ENCODE peak calls at places on chromosomes 6 and 20, in five cellular contexts. One of them, this sample, is unnamed.
A peak's percentile ranks its signal among the peaks of the same experiment; 100 is the strongest.

GRCh38 chr20:33499347-33499746 is 9.5 kb downstream of the CBFA2T2 start:
- DNase-seq in dorsolateral prefrontal cortex: no peak
- DNase-seq in mesendoderm: no peak
- DNase-seq in AG04450: no peak
- DNase-seq in lower lobe of right lung: no peak
- DNase-seq in this sample: no peak

GRCh38 chr20:34334654-34335407 is 28.2 kb upstream of the ITCH start:
- DNase-seq in dorsolateral prefrontal cortex: peak; percentile 90
- DNase-seq in mesendoderm: no peak
- DNase-seq in AG04450: no peak
- DNase-seq in lower lobe of right lung: no peak
- DNase-seq in this sample: no peak

GRCh38 chr6:37365791-37366190 is 12.0 kb downstream of the RNF8 start:
- DNase-seq in dorsolateral prefrontal cortex: no peak
- DNase-seq in mesendoderm: no peak
- DNase-seq in AG04450: no peak
- DNase-seq in lower lobe of right lung: no peak
- DNase-seq in this sample: no peak

GRCh38 chr20:41509801-41510200 is 108.4 kb downstream of the CHD6 start:
- DNase-seq in dorsolateral prefrontal cortex: no peak
- DNase-seq in mesendoderm: peak; percentile 18
- DNase-seq in AG04450: no peak
- DNase-seq in lower lobe of right lung: no peak
- DNase-seq in this sample: no peak

GRCh38 chr6:26388441-26388840 is 5.5 kb downstream of the BTN2A2 start:
- DNase-seq in dorsolateral prefrontal cortex: no peak
- DNase-seq in mesendoderm: no peak
- DNase-seq in AG04450: no peak
- DNase-seq in lower lobe of right lung: no peak
- DNase-seq in this sample: no peak

GRCh38 chr6:73802366-73802765 is 106.4 kb downstream of the CD109 start:
- DNase-seq in dorsolateral prefrontal cortex: no peak
- DNase-seq in mesendoderm: no peak
- DNase-seq in AG04450: no peak
- DNase-seq in lower lobe of right lung: no peak
- DNase-seq in this sample: no peak

GRCh38 chr6:1608976-1609661 is 596 bp upstream of the FOXC1 start:
- DNase-seq in dorsolateral prefrontal cortex: no peak
- DNase-seq in mesendoderm: peak; percentile 63
- DNase-seq in AG04450: no peak
- DNase-seq in lower lobe of right lung: no peak
- DNase-seq in this sample: no peak

GRCh38 chr6:114007451-114007953 is 36.6 kb upstream of the HDAC2 start:
- DNase-seq in dorsolateral prefrontal cortex: no peak
- DNase-seq in mesendoderm: peak; percentile 58
- DNase-seq in AG04450: no peak
- DNase-seq in lower lobe of right lung: no peak
- DNase-seq in this sample: no peak

GRCh38 chr20:57774111-57774880 is 64.5 kb upstream of the PMEPA1 start:
- DNase-seq in dorsolateral prefrontal cortex: no peak
- DNase-seq in mesendoderm: no peak
- DNase-seq in AG04450: no peak
- DNase-seq in lower lobe of right lung: no peak
- DNase-seq in this sample: no peak

GRCh38 chr6:33929575-33930288 is 125.9 kb upstream of the MLN start:
- DNase-seq in dorsolateral prefrontal cortex: no peak
- DNase-seq in mesendoderm: no peak
- DNase-seq in AG04450: no peak
- DNase-seq in lower lobe of right lung: no peak
- DNase-seq in this sample: no peak

GRCh38 chr20:2806351-2806701 is 5.9 kb upstream of the CPXM1 start:
- DNase-seq in dorsolateral prefrontal cortex: no peak
- DNase-seq in mesendoderm: no peak
- DNase-seq in AG04450: no peak
- DNase-seq in lower lobe of right lung: no peak
- DNase-seq in this sample: no peak

GRCh38 chr6:158717341-158718328 is 67.8 kb downstream of the SYTL3 start:
- DNase-seq in dorsolateral prefrontal cortex: no peak
- DNase-seq in mesendoderm: no peak
- DNase-seq in AG04450: no peak
- DNase-seq in lower lobe of right lung: no peak
- DNase-seq in this sample: no peak

GRCh38 chr6:166999845-167000253 is 652 bp downstream of the CEP43 start:
- DNase-seq in dorsolateral prefrontal cortex: no peak
- DNase-seq in mesendoderm: peak; percentile 39
- DNase-seq in AG04450: no peak
- DNase-seq in lower lobe of right lung: no peak
- DNase-seq in this sample: no peak

GRCh38 chr6:166471797-166472260 is 89.1 kb upstream of the MPC1 start:
- DNase-seq in dorsolateral prefrontal cortex: no peak
- DNase-seq in mesendoderm: no peak
- DNase-seq in AG04450: no peak
- DNase-seq in lower lobe of right lung: peak; percentile 84
- DNase-seq in this sample: no peak

GRCh38 chr6:37538107-37538506 is 38.4 kb upstream of the CCDC167 start:
- DNase-seq in dorsolateral prefrontal cortex: no peak
- DNase-seq in mesendoderm: peak; percentile 70
- DNase-seq in AG04450: no peak
- DNase-seq in lower lobe of right lung: no peak
- DNase-seq in this sample: no peak

GRCh38 chr6:26305097-26305841 is 59.7 kb upstream of the BTN3A2 start:
- DNase-seq in dorsolateral prefrontal cortex: no peak
- DNase-seq in mesendoderm: peak; percentile 93
- DNase-seq in AG04450: no peak
- DNase-seq in lower lobe of right lung: no peak
- DNase-seq in this sample: no peak

GRCh38 chr20:61370841-61371303 is 118.8 kb downstream of the CDH4 start:
- DNase-seq in dorsolateral prefrontal cortex: peak; percentile 29
- DNase-seq in mesendoderm: no peak
- DNase-seq in AG04450: no peak
- DNase-seq in lower lobe of right lung: no peak
- DNase-seq in this sample: no peak

GRCh38 chr20:36606171-36607116 is 865 bp downstream of the RAB5IF start:
- DNase-seq in dorsolateral prefrontal cortex: no peak
- DNase-seq in mesendoderm: peak; percentile 75
- DNase-seq in AG04450: no peak
- DNase-seq in lower lobe of right lung: peak; percentile 75
- DNase-seq in this sample: no peak

GRCh38 chr20:10381477-10381876 is 52.5 kb downstream of the MKKS start:
- DNase-seq in dorsolateral prefrontal cortex: no peak
- DNase-seq in mesendoderm: no peak
- DNase-seq in AG04450: no peak
- DNase-seq in lower lobe of right lung: no peak
- DNase-seq in this sample: no peak

GRCh38 chr6:89934685-89935366 is 40.6 kb downstream of the GJA10 start:
- DNase-seq in dorsolateral prefrontal cortex: peak; percentile 45
- DNase-seq in mesendoderm: peak; percentile 67
- DNase-seq in AG04450: no peak
- DNase-seq in lower lobe of right lung: no peak
- DNase-seq in this sample: no peak

GRCh38 chr6:3229566-3230274 is 2.3 kb upstream of the TUBB2B start:
- DNase-seq in dorsolateral prefrontal cortex: peak; percentile 40
- DNase-seq in mesendoderm: peak; percentile 79
- DNase-seq in AG04450: no peak
- DNase-seq in lower lobe of right lung: no peak
- DNase-seq in this sample: no peak

GRCh38 chr6:33205172-33206026 is 944 bp downstream of the HSD17B8 start:
- DNase-seq in dorsolateral prefrontal cortex: no peak
- DNase-seq in mesendoderm: peak; percentile 86
- DNase-seq in AG04450: no peak
- DNase-seq in lower lobe of right lung: no peak
- DNase-seq in this sample: no peak

GRCh38 chr6:24931296-24931695 is 4.5 kb downstream of the RIPOR2 start:
- DNase-seq in dorsolateral prefrontal cortex: no peak
- DNase-seq in mesendoderm: no peak
- DNase-seq in AG04450: no peak
- DNase-seq in lower lobe of right lung: no peak
- DNase-seq in this sample: no peak

GRCh38 chr6:5082487-5083306 is 2.4 kb upstream of the PPP1R3G start:
- DNase-seq in dorsolateral prefrontal cortex: no peak
- DNase-seq in mesendoderm: peak; percentile 57
- DNase-seq in AG04450: no peak
- DNase-seq in lower lobe of right lung: no peak
- DNase-seq in this sample: no peak

GRCh38 chr20:21145424-21145823 is 19.5 kb downstream of the KIZ start:
- DNase-seq in dorsolateral prefrontal cortex: no peak
- DNase-seq in mesendoderm: no peak
- DNase-seq in AG04450: no peak
- DNase-seq in lower lobe of right lung: no peak
- DNase-seq in this sample: no peak

GRCh38 chr20:21149344-21149743 is 23.5 kb downstream of the KIZ start:
- DNase-seq in dorsolateral prefrontal cortex: no peak
- DNase-seq in mesendoderm: peak; percentile 22
- DNase-seq in AG04450: no peak
- DNase-seq in lower lobe of right lung: no peak
- DNase-seq in this sample: no peak

GRCh38 chr20:21143194-21143890 is 17.5 kb downstream of the KIZ start:
- DNase-seq in dorsolateral prefrontal cortex: no peak
- DNase-seq in mesendoderm: no peak
- DNase-seq in AG04450: no peak
- DNase-seq in lower lobe of right lung: no peak
- DNase-seq in this sample: no peak

GRCh38 chr20:21147593-21147992 is 21.7 kb downstream of the KIZ start:
- DNase-seq in dorsolateral prefrontal cortex: no peak
- DNase-seq in mesendoderm: no peak
- DNase-seq in AG04450: no peak
- DNase-seq in lower lobe of right lung: no peak
- DNase-seq in this sample: no peak

DNA sequence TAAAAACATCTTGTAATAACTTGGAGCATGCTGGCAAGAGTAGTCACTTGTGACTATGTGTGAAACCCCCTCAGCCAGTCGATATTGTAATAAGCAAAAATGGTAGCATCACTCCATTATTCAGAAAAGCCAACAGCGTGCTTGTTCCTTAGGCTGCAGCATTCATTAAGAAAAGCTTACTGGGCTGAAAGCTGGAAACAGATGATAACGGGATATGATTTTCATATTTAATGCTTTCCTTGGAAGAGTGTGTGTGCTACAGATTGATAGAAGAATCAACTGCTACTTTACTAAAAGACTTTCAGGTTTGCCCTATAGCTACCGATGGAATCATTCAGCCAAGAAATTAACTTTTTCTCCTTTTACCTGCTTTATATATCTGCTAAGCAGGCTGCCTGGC is 20.4 kb downstream of the KIZ start:
- DNase-seq in dorsolateral prefrontal cortex: no peak
- DNase-seq in mesendoderm: no peak
- DNase-seq in AG04450: no peak
- DNase-seq in lower lobe of right lung: no peak
- DNase-seq in this sample: no peak
- H3K27ac ChIP-seq in dorsolateral prefrontal cortex: no peak overlapping the region
- H3K27ac ChIP-seq in mesendoderm: no peak overlapping the region
- H3K27ac ChIP-seq in AG04450: no peak overlapping the region
- H3K27ac ChIP-seq in lower lobe of right lung: no peak overlapping the region
- H3K27ac ChIP-seq in this sample: no peak overlapping the region

GRCh38 chr6:103872683-103873082 is 987.0 kb downstream of the HACE1 start:
- DNase-seq in dorsolateral prefrontal cortex: no peak
- DNase-seq in mesendoderm: peak; percentile 64
- DNase-seq in AG04450: no peak
- DNase-seq in lower lobe of right lung: no peak
- DNase-seq in this sample: no peak
- H3K4me3 ChIP-seq in dorsolateral prefrontal cortex: no peak overlapping the region
- H3K4me3 ChIP-seq in mesendoderm: no peak overlapping the region
- H3K4me3 ChIP-seq in AG04450: no peak overlapping the region
- H3K4me3 ChIP-seq in lower lobe of right lung: no peak overlapping the region
- H3K4me3 ChIP-seq in this sample: no peak overlapping the region

GRCh38 chr6:16947461-16948159 is 154.2 kb upstream of the STMND1 start:
- DNase-seq in dorsolateral prefrontal cortex: no peak
- DNase-seq in mesendoderm: peak; percentile 93
- DNase-seq in AG04450: peak; percentile 92
- DNase-seq in lower lobe of right lung: no peak
- DNase-seq in this sample: no peak

GRCh38 chr6:16950825-16951495 is 150.9 kb upstream of the STMND1 start:
- DNase-seq in dorsolateral prefrontal cortex: no peak
- DNase-seq in mesendoderm: no peak
- DNase-seq in AG04450: no peak
- DNase-seq in lower lobe of right lung: no peak
- DNase-seq in this sample: no peak

GRCh38 chr6:16950311-16950710 is 151.5 kb upstream of the STMND1 start:
- DNase-seq in dorsolateral prefrontal cortex: no peak
- DNase-seq in mesendoderm: no peak
- DNase-seq in AG04450: no peak
- DNase-seq in lower lobe of right lung: no peak
- DNase-seq in this sample: no peak

GRCh38 chr6:16949696-16950095 is 152.2 kb upstream of the STMND1 start:
- DNase-seq in dorsolateral prefrontal cortex: no peak
- DNase-seq in mesendoderm: no peak
- DNase-seq in AG04450: no peak
- DNase-seq in lower lobe of right lung: no peak
- DNase-seq in this sample: no peak

DNA sequence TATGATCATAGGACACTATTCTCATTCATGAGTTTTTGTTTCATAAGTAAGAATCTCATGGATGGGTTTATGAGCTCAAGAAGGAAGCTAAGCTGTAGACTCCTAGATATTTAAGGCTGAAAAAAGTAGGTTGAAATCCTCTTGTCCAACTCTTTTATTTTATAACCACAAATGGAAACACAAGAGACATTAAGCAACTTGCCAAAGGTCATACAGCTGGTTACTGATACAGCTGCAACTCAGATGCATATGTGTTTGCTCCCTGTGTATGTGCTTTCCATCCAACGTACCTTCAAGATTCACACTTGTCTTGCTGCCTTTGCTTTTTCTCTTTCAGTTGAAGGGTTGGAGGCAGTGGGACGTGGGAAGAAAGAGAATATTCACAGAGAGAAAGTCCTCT is 153.5 kb upstream of the STMND1 start:
- DNase-seq in dorsolateral prefrontal cortex: no peak
- DNase-seq in mesendoderm: no peak
- DNase-seq in AG04450: peak; percentile 18
- DNase-seq in lower lobe of right lung: no peak
- DNase-seq in this sample: no peak
- H3K27ac ChIP-seq in dorsolateral prefrontal cortex: no peak overlapping the region
- H3K27ac ChIP-seq in mesendoderm: no peak overlapping the region
- H3K27ac ChIP-seq in AG04450: peak overlapping the region; percentile 43
- H3K27ac ChIP-seq in lower lobe of right lung: no peak overlapping the region
- H3K27ac ChIP-seq in this sample: no peak overlapping the region

DNA sequence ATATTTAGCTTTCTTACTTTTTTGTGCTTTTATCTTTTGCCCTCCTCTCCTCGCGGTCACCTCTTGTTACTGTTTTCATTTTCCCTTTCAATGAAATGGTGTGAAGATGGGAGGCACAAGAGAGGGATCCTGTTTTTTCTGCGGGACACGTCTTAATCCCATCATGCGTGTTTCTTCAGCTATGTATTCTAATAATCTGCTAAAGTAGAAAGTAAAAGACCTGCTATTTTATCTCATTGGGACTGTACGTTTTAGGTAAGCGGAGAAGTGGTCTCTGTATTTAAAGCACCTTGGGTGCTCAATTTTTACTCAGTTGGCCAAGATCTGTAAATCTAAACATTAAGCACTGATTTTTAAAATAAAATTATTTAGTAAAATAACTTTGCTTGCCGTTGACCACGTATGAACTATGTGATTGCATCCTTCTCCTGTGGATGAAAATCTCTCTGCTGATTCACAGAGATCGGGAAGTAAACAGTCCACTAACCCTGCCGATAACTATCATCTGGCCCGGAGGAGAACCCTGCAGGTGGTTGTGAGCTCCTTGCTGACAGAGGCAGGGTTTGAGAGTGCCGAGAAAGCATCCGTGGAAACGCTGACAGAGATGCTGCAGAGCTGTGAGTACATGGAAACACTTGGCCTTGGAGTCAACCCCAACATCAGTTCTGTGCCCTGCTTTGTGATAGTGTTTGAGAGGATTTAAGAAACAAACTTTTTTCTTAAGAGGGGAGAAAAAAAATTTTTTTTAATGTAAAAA is 751 bp downstream of the TAF8 start:
- DNase-seq in dorsolateral prefrontal cortex: no peak
- DNase-seq in mesendoderm: no peak
- DNase-seq in AG04450: no peak
- DNase-seq in lower lobe of right lung: no peak
- DNase-seq in this sample: no peak
- H3K4me3 ChIP-seq in dorsolateral prefrontal cortex: peak overlapping the region; percentile 71
- H3K4me3 ChIP-seq in mesendoderm: peak overlapping the region; percentile 66
- H3K4me3 ChIP-seq in AG04450: peak overlapping the region; percentile 90
- H3K4me3 ChIP-seq in lower lobe of right lung: peak overlapping the region; percentile 74
- H3K4me3 ChIP-seq in this sample: peak overlapping the region; percentile 90